ENCODE peak calls at places on chromosomes 7 and 10, in six cellular contexts. One of them, this sample, is unnamed.

GRCh38 chr10:102710604-102711003 is 3.6 kb downstream of the ARL3 start:
- DNase-seq in ovary: no peak
- DNase-seq in erythroblast: peak
- DNase-seq in IMR-90: peak
- DNase-seq in GM12892: no peak
- DNase-seq in Peyer's patch: no peak
- DNase-seq in this sample: peak

GRCh38 chr7:33070277-33070676 is 7.7 kb upstream of the NT5C3A start:
- DNase-seq in GM12892: no peak
- DNase-seq in IMR-90: no peak
- DNase-seq in erythroblast: no peak
- DNase-seq in ovary: no peak
- DNase-seq in Peyer's patch: no peak
- DNase-seq in this sample: no peak

GRCh38 chr7:143960813-143961610 is 6.4 kb downstream of the OR2F1 start:
- DNase-seq in erythroblast: no peak
- DNase-seq in GM12892: no peak
- DNase-seq in IMR-90: no peak
- DNase-seq in Peyer's patch: no peak
- DNase-seq in ovary: no peak
- DNase-seq in this sample: no peak

GRCh38 chr7:67413670-67414069 is 417.0 kb downstream of the TYW1 start:
- DNase-seq in erythroblast: no peak
- DNase-seq in GM12892: no peak
- DNase-seq in IMR-90: no peak
- DNase-seq in ovary: no peak
- DNase-seq in Peyer's patch: no peak
- DNase-seq in this sample: no peak

GRCh38 chr7:83629117-83629880 is 19.6 kb downstream of the SEMA3E start:
- DNase-seq in GM12892: no peak
- DNase-seq in ovary: no peak
- DNase-seq in IMR-90: no peak
- DNase-seq in Peyer's patch: no peak
- DNase-seq in erythroblast: no peak
- DNase-seq in this sample: no peak

GRCh38 chr10:122121059-122121458 is 132.1 kb downstream of the TACC2 start:
- DNase-seq in ovary: no peak
- DNase-seq in IMR-90: no peak
- DNase-seq in erythroblast: no peak
- DNase-seq in GM12892: no peak
- DNase-seq in Peyer's patch: no peak
- DNase-seq in this sample: no peak

GRCh38 chr10:112362833-112363232 is 11.1 kb upstream of the ACSL5 start:
- DNase-seq in erythroblast: no peak
- DNase-seq in GM12892: no peak
- DNase-seq in ovary: peak
- DNase-seq in Peyer's patch: peak
- DNase-seq in IMR-90: no peak
- DNase-seq in this sample: no peak

GRCh38 chr7:46134795-46135194 is 213.7 kb upstream of the IGFBP3 start:
- DNase-seq in erythroblast: no peak
- DNase-seq in ovary: no peak
- DNase-seq in GM12892: no peak
- DNase-seq in IMR-90: no peak
- DNase-seq in Peyer's patch: no peak
- DNase-seq in this sample: no peak

GRCh38 chr10:131681656-131682055 is 219.2 kb upstream of the PPP2R2D start:
- DNase-seq in ovary: no peak
- DNase-seq in GM12892: no peak
- DNase-seq in erythroblast: no peak
- DNase-seq in Peyer's patch: no peak
- DNase-seq in IMR-90: no peak
- DNase-seq in this sample: no peak

GRCh38 chr10:75100764-75101291 is 10.6 kb upstream of the SAMD8 start:
- DNase-seq in GM12892: no peak
- DNase-seq in erythroblast: no peak
- DNase-seq in Peyer's patch: no peak
- DNase-seq in IMR-90: no peak
- DNase-seq in ovary: no peak
- DNase-seq in this sample: no peak

GRCh38 chr10:49168821-49169495 is 19.2 kb downstream of the TMEM273 start:
- DNase-seq in GM12892: no peak
- DNase-seq in ovary: no peak
- DNase-seq in erythroblast: no peak
- DNase-seq in IMR-90: peak
- DNase-seq in Peyer's patch: no peak
- DNase-seq in this sample: no peak

GRCh38 chr7:152054377-152055230 is 29.1 kb downstream of the GALNT11 start:
- DNase-seq in Peyer's patch: no peak
- DNase-seq in IMR-90: peak
- DNase-seq in GM12892: no peak
- DNase-seq in erythroblast: no peak
- DNase-seq in ovary: peak
- DNase-seq in this sample: no peak

GRCh38 chr7:24438232-24438631 is 135.0 kb upstream of the PALS2 start:
- DNase-seq in ovary: no peak
- DNase-seq in erythroblast: no peak
- DNase-seq in GM12892: no peak
- DNase-seq in Peyer's patch: no peak
- DNase-seq in IMR-90: no peak
- DNase-seq in this sample: no peak

GRCh38 chr10:46557319-46558140 is 1.1 kb upstream of the GPRIN2 start:
- DNase-seq in Peyer's patch: peak
- DNase-seq in GM12892: no peak
- DNase-seq in erythroblast: no peak
- DNase-seq in ovary: peak
- DNase-seq in IMR-90: no peak
- DNase-seq in this sample: no peak

GRCh38 chr10:47257396-47258120 is 42.4 kb upstream of the GDF10 start:
- DNase-seq in GM12892: no peak
- DNase-seq in Peyer's patch: no peak
- DNase-seq in ovary: no peak
- DNase-seq in IMR-90: peak
- DNase-seq in erythroblast: no peak
- DNase-seq in this sample: no peak

GRCh38 chr10:116848032-116848911 is 1.0 kb upstream of the ENO4 start:
- DNase-seq in erythroblast: no peak
- DNase-seq in Peyer's patch: peak
- DNase-seq in ovary: no peak
- DNase-seq in IMR-90: no peak
- DNase-seq in GM12892: no peak
- DNase-seq in this sample: no peak

GRCh38 chr7:99194301-99194700 is 13.6 kb downstream of the KPNA7 start:
- DNase-seq in IMR-90: no peak
- DNase-seq in erythroblast: no peak
- DNase-seq in Peyer's patch: no peak
- DNase-seq in ovary: no peak
- DNase-seq in GM12892: no peak
- DNase-seq in this sample: no peak

GRCh38 chr7:135147899-135148721 is at the start of gene TMEM140:
- DNase-seq in ovary: peak
- DNase-seq in erythroblast: peak
- DNase-seq in IMR-90: peak
- DNase-seq in Peyer's patch: peak
- DNase-seq in GM12892: no peak
- DNase-seq in this sample: no peak

GRCh38 chr7:117667456-117667855 is 187.6 kb downstream of the CFTR start:
- DNase-seq in Peyer's patch: no peak
- DNase-seq in erythroblast: no peak
- DNase-seq in GM12892: no peak
- DNase-seq in ovary: no peak
- DNase-seq in IMR-90: peak
- DNase-seq in this sample: no peak

GRCh38 chr7:47361746-47362215 is 220.1 kb downstream of the TNS3 start:
- DNase-seq in GM12892: no peak
- DNase-seq in ovary: no peak
- DNase-seq in IMR-90: peak
- DNase-seq in Peyer's patch: peak
- DNase-seq in erythroblast: no peak
- DNase-seq in this sample: peak

GRCh38 chr7:111029141-111029572 is 61.8 kb upstream of the LRRN3 start:
- DNase-seq in Peyer's patch: no peak
- DNase-seq in ovary: no peak
- DNase-seq in IMR-90: no peak
- DNase-seq in GM12892: no peak
- DNase-seq in erythroblast: no peak
- DNase-seq in this sample: no peak

GRCh38 chr7:111026806-111027205 is 64.1 kb upstream of the LRRN3 start:
- DNase-seq in erythroblast: no peak
- DNase-seq in Peyer's patch: no peak
- DNase-seq in IMR-90: no peak
- DNase-seq in ovary: no peak
- DNase-seq in GM12892: no peak
- DNase-seq in this sample: no peak

GRCh38 chr7:111029574-111030357 is 61.2 kb upstream of the LRRN3 start:
- DNase-seq in GM12892: no peak
- DNase-seq in erythroblast: no peak
- DNase-seq in ovary: no peak
- DNase-seq in IMR-90: peak
- DNase-seq in Peyer's patch: no peak
- DNase-seq in this sample: no peak

GRCh38 chr7:111026301-111026700 is 64.6 kb upstream of the LRRN3 start:
- DNase-seq in IMR-90: no peak
- DNase-seq in GM12892: no peak
- DNase-seq in ovary: no peak
- DNase-seq in erythroblast: no peak
- DNase-seq in Peyer's patch: no peak
- DNase-seq in this sample: no peak

GRCh38 chr7:111027396-111027795 is 63.5 kb upstream of the LRRN3 start:
- DNase-seq in IMR-90: no peak
- DNase-seq in erythroblast: no peak
- DNase-seq in Peyer's patch: no peak
- DNase-seq in ovary: no peak
- DNase-seq in GM12892: no peak
- DNase-seq in this sample: no peak
- TF ChIP-seq POLR2A in IMR-90: no peak
- TF ChIP-seq POLR2A in erythroblast: no peak
- TF ChIP-seq POLR2A in Peyer's patch: no peak
- TF ChIP-seq POLR2A in ovary: no peak
- TF ChIP-seq POLR2A in GM12892: no peak
- TF ChIP-seq POLR2A in this sample: no peak

DNA sequence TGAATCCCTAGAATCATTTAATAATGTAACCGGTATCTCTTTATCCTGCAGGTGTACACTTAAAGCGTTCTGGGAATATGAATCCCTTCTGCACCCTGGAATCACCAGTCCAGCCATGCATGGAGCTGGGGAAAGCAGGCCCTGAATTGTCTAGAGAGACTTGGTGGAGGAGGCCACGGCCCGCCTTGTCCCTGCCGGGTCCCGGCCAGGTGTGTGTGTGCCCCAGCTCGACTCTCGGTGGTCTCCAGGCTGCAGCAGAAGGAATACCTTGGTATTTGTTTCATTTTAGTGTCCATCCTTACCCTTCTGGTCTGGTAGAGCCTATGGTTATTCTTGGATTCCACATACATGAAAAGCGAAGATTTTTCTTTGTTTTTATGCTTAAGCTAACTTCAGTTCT is 58.1 kb downstream of the PRPF18 start:
- DNase-seq in ovary: no peak
- DNase-seq in GM12892: no peak
- DNase-seq in Peyer's patch: no peak
- DNase-seq in IMR-90: no peak
- DNase-seq in erythroblast: no peak
- DNase-seq in this sample: no peak
- TF ChIP-seq POLR2A in ovary: no peak
- TF ChIP-seq POLR2A in GM12892: no peak
- TF ChIP-seq POLR2A in Peyer's patch: no peak
- TF ChIP-seq POLR2A in IMR-90: no peak
- TF ChIP-seq POLR2A in erythroblast: no peak
- TF ChIP-seq POLR2A in this sample: no peak

GRCh38 chr10:73932625-73933112 is 21.7 kb downstream of the PLAU start:
- DNase-seq in ovary: no peak
- DNase-seq in erythroblast: no peak
- DNase-seq in IMR-90: no peak
- DNase-seq in Peyer's patch: no peak
- DNase-seq in GM12892: no peak
- DNase-seq in this sample: no peak

GRCh38 chr10:73937333-73938020 is 26.5 kb downstream of the PLAU start:
- DNase-seq in GM12892: no peak
- DNase-seq in erythroblast: no peak
- DNase-seq in IMR-90: no peak
- DNase-seq in ovary: no peak
- DNase-seq in Peyer's patch: no peak
- DNase-seq in this sample: no peak

GRCh38 chr10:73934074-73934473 is 23.1 kb downstream of the PLAU start:
- DNase-seq in Peyer's patch: no peak
- DNase-seq in IMR-90: no peak
- DNase-seq in GM12892: no peak
- DNase-seq in ovary: no peak
- DNase-seq in erythroblast: no peak
- DNase-seq in this sample: no peak

GRCh38 chr10:73935895-73936294 is 25.0 kb downstream of the PLAU start:
- DNase-seq in GM12892: no peak
- DNase-seq in IMR-90: no peak
- DNase-seq in ovary: no peak
- DNase-seq in erythroblast: no peak
- DNase-seq in Peyer's patch: no peak
- DNase-seq in this sample: no peak

GRCh38 chr10:73931767-73932624 is 21.1 kb downstream of the PLAU start:
- DNase-seq in ovary: no peak
- DNase-seq in erythroblast: no peak
- DNase-seq in IMR-90: no peak
- DNase-seq in GM12892: peak
- DNase-seq in Peyer's patch: peak
- DNase-seq in this sample: peak
- TF ChIP-seq POLR2A in ovary: no peak
- TF ChIP-seq POLR2A in erythroblast: no peak
- TF ChIP-seq POLR2A in IMR-90: no peak
- TF ChIP-seq POLR2A in GM12892: no peak
- TF ChIP-seq POLR2A in Peyer's patch: no peak
- TF ChIP-seq POLR2A in this sample: no peak

GRCh38 chr10:527416-527815 is 162.1 kb downstream of the DIP2C start:
- DNase-seq in IMR-90: peak
- DNase-seq in Peyer's patch: no peak
- DNase-seq in erythroblast: no peak
- DNase-seq in GM12892: no peak
- DNase-seq in ovary: no peak
- DNase-seq in this sample: no peak
- TF ChIP-seq POLR2A in IMR-90: no peak
- TF ChIP-seq POLR2A in Peyer's patch: no peak
- TF ChIP-seq POLR2A in erythroblast: no peak
- TF ChIP-seq POLR2A in GM12892: no peak
- TF ChIP-seq POLR2A in ovary: no peak
- TF ChIP-seq POLR2A in this sample: no peak

This sample was measured in H54.